ENCODE peak calls at places on chromosomes 13 and 19, in four cellular contexts. One of them, this sample, is unnamed.

GRCh38 chr13:103130681-103131210 is 64.5 kb upstream of the SLC10A2 start:
- DNase-seq in EL: no peak
- DNase-seq in NCI-H460: no peak
- DNase-seq in hepatic stellate cell: no peak
- DNase-seq in this sample: no peak

GRCh38 chr19:47735131-47735530 is 10.2 kb upstream of the NOP53 start:
- DNase-seq in hepatic stellate cell: no peak
- DNase-seq in NCI-H460: no peak
- DNase-seq in EL: no peak
- DNase-seq in this sample: no peak

GRCh38 chr13:51777921-51778320 is 26.0 kb downstream of the DHRS12 start:
- DNase-seq in EL: no peak
- DNase-seq in hepatic stellate cell: no peak
- DNase-seq in NCI-H460: no peak
- DNase-seq in this sample: no peak

GRCh38 chr19:16476401-16476800 is 4.6 kb upstream of the EPS15L1 start:
- DNase-seq in EL: no peak
- DNase-seq in hepatic stellate cell: no peak
- DNase-seq in NCI-H460: no peak
- DNase-seq in this sample: no peak

GRCh38 chr13:91468301-91468700 is 69.9 kb downstream of the GPC5 start:
- DNase-seq in hepatic stellate cell: no peak
- DNase-seq in EL: peak
- DNase-seq in NCI-H460: peak
- DNase-seq in this sample: no peak

GRCh38 chr13:106633321-106633720 is 65.4 kb upstream of the ARGLU1 start:
- DNase-seq in hepatic stellate cell: no peak
- DNase-seq in NCI-H460: no peak
- DNase-seq in EL: no peak
- DNase-seq in this sample: no peak

GRCh38 chr19:16143399-16144215 is at the start of gene HSH2D:
- DNase-seq in EL: no peak
- DNase-seq in NCI-H460: no peak
- DNase-seq in hepatic stellate cell: no peak
- DNase-seq in this sample: no peak

GRCh38 chr13:109974354-109974753 is 188.0 kb upstream of the IRS2 start:
- DNase-seq in EL: peak
- DNase-seq in NCI-H460: no peak
- DNase-seq in hepatic stellate cell: peak
- DNase-seq in this sample: no peak

GRCh38 chr19:38850976-38851621 is 1.3 kb upstream of the HNRNPL start:
- DNase-seq in hepatic stellate cell: no peak
- DNase-seq in NCI-H460: no peak
- DNase-seq in EL: no peak
- DNase-seq in this sample: peak

GRCh38 chr19:39532233-39533002 is at the start of gene EID2B:
- DNase-seq in hepatic stellate cell: peak
- DNase-seq in NCI-H460: peak
- DNase-seq in EL: peak
- DNase-seq in this sample: peak

GRCh38 chr13:38348890-38349289 is 761 bp upstream of the UFM1 start:
- DNase-seq in EL: peak
- DNase-seq in NCI-H460: no peak
- DNase-seq in hepatic stellate cell: peak
- DNase-seq in this sample: no peak

GRCh38 chr19:4448147-4448985 is 9.2 kb downstream of the UBXN6 start:
- DNase-seq in NCI-H460: no peak
- DNase-seq in hepatic stellate cell: no peak
- DNase-seq in EL: no peak
- DNase-seq in this sample: no peak

GRCh38 chr13:77502104-77502720 is 33.3 kb upstream of the SCEL start:
- DNase-seq in EL: no peak
- DNase-seq in NCI-H460: no peak
- DNase-seq in hepatic stellate cell: no peak
- DNase-seq in this sample: no peak

GRCh38 chr19:46624958-46625661 is at the start of gene PTGIR:
- DNase-seq in NCI-H460: no peak
- DNase-seq in hepatic stellate cell: peak
- DNase-seq in EL: peak
- DNase-seq in this sample: peak

GRCh38 chr19:32041681-32042292 is 303.6 kb upstream of the ZNF507 start:
- DNase-seq in NCI-H460: no peak
- DNase-seq in hepatic stellate cell: peak
- DNase-seq in EL: no peak
- DNase-seq in this sample: no peak

GRCh38 chr13:72295173-72295572 is 428.2 kb upstream of the DACH1 start:
- DNase-seq in hepatic stellate cell: no peak
- DNase-seq in NCI-H460: no peak
- DNase-seq in EL: peak
- DNase-seq in this sample: peak

GRCh38 chr19:50803633-50804419 is 13.6 kb downstream of the ACP4 start:
- DNase-seq in NCI-H460: no peak
- DNase-seq in EL: no peak
- DNase-seq in hepatic stellate cell: no peak
- DNase-seq in this sample: peak